ENCODE peak calls at places on chromosomes 13 and 19, in six cellular contexts. M is neuronal stem cell, Z is trophoblast cell, U is H1, A is mesendoderm, W is mesenchymal stem cell. I is an unnamed sample.

GRCh38 chr13:90868321-90868920 is 479.1 kb upstream of the MIR17HG start:
- DNase-seq in M (peak), Z (peak), U (no peak), A (peak), W (peak), I (peak)

GRCh38 chr13:96792736-96793444 is 201.4 kb downstream of the OXGR1 start:
- DNase-seq in M (no peak), Z (no peak), U (no peak), A (no peak), W (no peak), I (no peak)

GRCh38 chr13:33140161-33140560 is 123.9 kb downstream of the KL start:
- DNase-seq in M (no peak), Z (no peak), U (no peak), A (no peak), W (no peak), I (peak)

GRCh38 chr13:105627270-105627669 is 908.2 kb downstream of the EFNB2 start:
- DNase-seq in M (no peak), Z (no peak), U (no peak), A (no peak), W (no peak), I (no peak)

GRCh38 chr13:32323912-32324311 is 8.6 kb downstream of the BRCA2 start:
- DNase-seq in M (no peak), Z (peak), U (no peak), A (no peak), W (peak), I (peak)

GRCh38 chr13:23547000-23547590 is 23.1 kb upstream of the TNFRSF19 start:
- DNase-seq in M (no peak), Z (no peak), U (peak), A (peak), W (peak), I (peak)

GRCh38 chr13:93847162-93847561 is 620.6 kb downstream of the GPC6 start:
- DNase-seq in M (no peak), Z (no peak), U (no peak), A (no peak), W (peak), I (peak)

GRCh38 chr13:94602467-94602866 is 810 bp downstream of the GPR180 start:
- DNase-seq in M (no peak), Z (no peak), U (no peak), A (no peak), W (no peak), I (no peak)

GRCh38 chr13:65725001-65725400 is 1505.1 kb downstream of the PCDH9 start:
- DNase-seq in M (no peak), Z (no peak), U (no peak), A (no peak), W (no peak), I (peak)

GRCh38 chr19:28185646-28186045 is 1027.3 kb downstream of the UQCRFS1 start:
- DNase-seq in M (no peak), Z (no peak), U (no peak), A (peak), W (no peak), I (no peak)

GRCh38 chr13:106262886-106263285 is 272.6 kb downstream of the EFNB2 start:
- DNase-seq in M (no peak), Z (peak), U (no peak), A (no peak), W (no peak), I (no peak)

GRCh38 chr19:17209126-17210036 is 5.8 kb upstream of the USE1 start:
- DNase-seq in M (peak), Z (peak), U (peak), A (peak), W (peak), I (peak)

GRCh38 chr13:30711375-30711774 is 24.0 kb upstream of the ALOX5AP start:
- DNase-seq in M (no peak), Z (no peak), U (no peak), A (no peak), W (peak), I (peak)

GRCh38 chr13:75294110-75294509 is 187.9 kb downstream of the TBC1D4 start:
- DNase-seq in M (no peak), Z (no peak), U (no peak), A (no peak), W (no peak), I (no peak)

GRCh38 chr19:13459351-13459750 is 46.9 kb downstream of the CACNA1A start:
- DNase-seq in M (peak), Z (no peak), U (no peak), A (no peak), W (no peak), I (no peak)

GRCh38 chr19:33459220-33459619 is 62.4 kb downstream of the PEPD start:
- DNase-seq in M (no peak), Z (no peak), U (no peak), A (no peak), W (no peak), I (no peak)

GRCh38 chr19:7119582-7119981 is 50.1 kb downstream of the ZNF557 start:
- DNase-seq in M (no peak), Z (no peak), U (no peak), A (no peak), W (no peak), I (no peak)

GRCh38 chr19:31277516-31277915 is 71.7 kb downstream of the TSHZ3 start:
- DNase-seq in M (no peak), Z (no peak), U (no peak), A (no peak), W (no peak), I (no peak)

GRCh38 chr13:42656136-42656535 is 82.2 kb downstream of the TNFSF11 start:
- DNase-seq in M (peak), Z (peak), U (no peak), A (peak), W (no peak), I (no peak)

GRCh38 chr13:30690282-30691188 is 44.8 kb upstream of the ALOX5AP start:
- DNase-seq in M (no peak), Z (peak), U (no peak), A (peak), W (peak), I (peak)

GRCh38 chr19:39506944-39507714 is 7.8 kb upstream of the SELENOV start:
- DNase-seq in M (peak), Z (peak), U (peak), A (peak), W (peak), I (peak)

GRCh38 chr13:102399791-102400618 is 1.8 kb downstream of the FGF14 start:
- DNase-seq in M (no peak), Z (no peak), U (no peak), A (peak), W (peak), I (no peak)

GRCh38 chr13:89401209-89401810 is 1730.1 kb downstream of the SLITRK5 start:
- DNase-seq in M (no peak), Z (peak), U (no peak), A (peak), W (peak), I (peak)

GRCh38 chr13:106619688-106620555 is 52.0 kb upstream of the ARGLU1 start:
- DNase-seq in M (peak), Z (peak), U (peak), A (peak), W (peak), I (peak)

GRCh38 chr19:16882146-16882545 is 6.7 kb upstream of the F2RL3 start:
- DNase-seq in M (no peak), Z (no peak), U (no peak), A (no peak), W (no peak), I (no peak)

GRCh38 chr13:35881360-35881759 is 249.8 kb downstream of the DCLK1 start:
- DNase-seq in M (no peak), Z (no peak), U (no peak), A (no peak), W (no peak), I (peak)

GRCh38 chr13:99659234-99659633 is 158.0 kb downstream of the TM9SF2 start:
- DNase-seq in M (no peak), Z (no peak), U (no peak), A (peak), W (no peak), I (no peak)

GRCh38 chr19:10500247-10500592 is 2.9 kb downstream of the KEAP1 start:
- DNase-seq in M (no peak), Z (no peak), U (no peak), A (no peak), W (no peak), I (no peak)

GRCh38 chr13:46386996-46387851 is at the start of gene RUBCNL:
- DNase-seq in M (peak), Z (peak), U (no peak), A (peak), W (peak), I (no peak)

GRCh38 chr13:93915269-93915809 is 564.1 kb downstream of the DCT start:
- DNase-seq in M (no peak), Z (no peak), U (no peak), A (no peak), W (peak), I (peak)

GRCh38 chr19:13169769-13170168 is 19.6 kb downstream of the IER2 start:
- DNase-seq in M (no peak), Z (peak), U (no peak), A (no peak), W (peak), I (peak)

GRCh38 chr13:83372786-83373185 is 509.5 kb downstream of the SLITRK1 start:
- DNase-seq in M (no peak), Z (no peak), U (no peak), A (no peak), W (no peak), I (peak)

GRCh38 chr19:10617409-10618121 is 7.8 kb upstream of the SLC44A2 start:
- DNase-seq in M (no peak), Z (peak), U (no peak), A (no peak), W (peak), I (peak)

GRCh38 chr19:3397266-3398022 is 31.1 kb downstream of the NFIC start:
- DNase-seq in M (no peak), Z (no peak), U (no peak), A (no peak), W (peak), I (no peak)

DNA sequence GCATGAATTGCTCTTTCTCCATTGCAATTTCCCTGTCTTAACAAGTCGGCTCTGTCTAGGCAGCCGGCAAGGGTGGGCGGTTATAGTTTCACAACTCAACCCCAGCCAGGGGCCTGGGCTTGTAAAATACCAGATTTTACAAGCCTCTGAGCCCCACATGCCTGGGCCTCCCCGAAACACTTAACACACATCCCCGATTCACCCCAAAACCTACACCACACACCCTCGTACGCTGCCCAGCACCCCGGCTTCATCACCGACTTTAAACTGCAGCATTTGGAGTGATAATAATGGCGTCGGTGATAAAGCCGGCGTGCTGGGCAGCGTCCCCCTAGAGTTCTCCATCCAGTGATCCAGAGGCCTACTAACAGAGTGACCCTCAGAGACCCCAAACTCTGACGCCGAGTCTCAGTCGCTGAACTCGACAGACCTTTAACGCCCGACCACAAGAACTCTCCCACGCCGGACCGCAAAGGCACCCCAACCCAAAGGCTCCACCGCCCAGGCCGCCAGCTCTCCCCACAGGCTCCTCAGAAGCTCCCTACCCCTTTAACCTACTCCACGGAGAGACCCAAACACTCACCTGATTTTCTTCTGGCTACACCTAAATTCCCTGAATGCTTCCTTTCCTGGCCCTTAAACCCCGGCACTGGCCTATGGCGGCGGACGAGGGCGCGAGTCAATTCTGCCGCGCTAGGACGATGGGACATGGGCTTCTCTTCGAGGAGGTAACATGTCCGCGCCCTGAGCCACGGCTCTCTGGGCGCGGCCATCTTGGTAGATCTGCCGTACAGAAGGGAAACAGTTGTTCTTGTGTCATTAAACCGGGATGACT is at the start of gene ZNF649:
- DNase-seq in M (peak), Z (peak), U (peak), A (peak), W (peak), I (peak)
- H2AK5ac ChIP-seq in M (peak), Z (no peak), U (peak), A (no peak), W (no peak), I (peak)

GRCh38 chr19:12065100-12065538 is 588 bp downstream of the ZNF844 start:
- DNase-seq in M (no peak), Z (peak), U (no peak), A (peak), W (peak), I (peak)
- H4K8ac ChIP-seq in M (no peak), Z (peak), U (peak), A (no peak), W (no peak), I (no peak)

GRCh38 chr13:41013834-41014233 is 5.3 kb downstream of the ELF1 start:
- DNase-seq in M (no peak), Z (no peak), U (no peak), A (no peak), W (no peak), I (no peak)
- H3K4me3 ChIP-seq in M (no peak), Z (no peak), U (no peak), A (no peak), W (no peak), I (no peak)

GRCh38 chr19:8659905-8660304 is 29.5 kb downstream of the NFILZ start:
- DNase-seq in M (no peak), Z (no peak), U (no peak), A (no peak), W (no peak), I (no peak)

GRCh38 chr19:8664671-8665057 is 33.9 kb downstream of the ACTL9 start:
- DNase-seq in M (no peak), Z (no peak), U (no peak), A (no peak), W (no peak), I (no peak)

GRCh38 chr19:8665468-8666213 is 33.0 kb downstream of the ACTL9 start:
- DNase-seq in M (no peak), Z (no peak), U (no peak), A (no peak), W (no peak), I (no peak)

GRCh38 chr19:8663920-8664670 is 33.7 kb downstream of the NFILZ start:
- DNase-seq in M (no peak), Z (peak), U (no peak), A (no peak), W (no peak), I (no peak)

GRCh38 chr19:8662263-8662662 is 31.8 kb downstream of the NFILZ start:
- DNase-seq in M (no peak), Z (no peak), U (no peak), A (no peak), W (no peak), I (no peak)
- H2AK5ac ChIP-seq in M (no peak), Z (no peak), U (no peak), A (no peak), W (no peak), I (no peak)

GRCh38 chr19:682678-683320 is 6.6 kb downstream of the FSTL3 start:
- DNase-seq in M (no peak), Z (peak), U (no peak), A (no peak), W (no peak), I (no peak)
- H4K8ac ChIP-seq in M (peak), Z (no peak), U (no peak), A (no peak), W (no peak), I (no peak)

GRCh38 chr19:47564081-47564480 is 8.9 kb downstream of the ZNF541 start:
- DNase-seq in M (no peak), Z (no peak), U (no peak), A (no peak), W (no peak), I (no peak)

GRCh38 chr19:47561440-47562045 is 11.4 kb downstream of the ZNF541 start:
- DNase-seq in M (no peak), Z (no peak), U (no peak), A (no peak), W (peak), I (no peak)

DNA sequence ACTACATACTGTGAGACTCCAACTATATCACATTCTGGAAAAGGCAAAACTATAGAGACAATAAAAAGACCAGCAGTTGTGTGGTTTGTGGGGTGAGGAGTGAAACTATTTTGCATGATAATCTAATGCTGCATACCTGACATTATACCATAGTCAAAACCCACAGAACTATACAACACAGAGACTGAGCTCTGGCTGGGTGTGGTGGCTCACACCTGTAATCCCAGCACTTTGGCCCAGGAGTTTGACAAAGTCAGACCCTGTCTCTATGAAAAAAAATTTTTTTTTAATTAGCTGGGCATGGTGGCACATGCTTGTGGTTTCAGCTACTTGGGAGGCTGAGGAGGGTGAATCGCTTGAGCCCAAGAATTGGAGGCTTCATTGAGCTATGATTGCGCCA is 11.9 kb downstream of the ZNF541 start:
- DNase-seq in M (no peak), Z (no peak), U (no peak), A (no peak), W (no peak), I (no peak)
- H3K4me3 ChIP-seq in M (no peak), Z (no peak), U (no peak), A (no peak), W (no peak), I (no peak)

DNA sequence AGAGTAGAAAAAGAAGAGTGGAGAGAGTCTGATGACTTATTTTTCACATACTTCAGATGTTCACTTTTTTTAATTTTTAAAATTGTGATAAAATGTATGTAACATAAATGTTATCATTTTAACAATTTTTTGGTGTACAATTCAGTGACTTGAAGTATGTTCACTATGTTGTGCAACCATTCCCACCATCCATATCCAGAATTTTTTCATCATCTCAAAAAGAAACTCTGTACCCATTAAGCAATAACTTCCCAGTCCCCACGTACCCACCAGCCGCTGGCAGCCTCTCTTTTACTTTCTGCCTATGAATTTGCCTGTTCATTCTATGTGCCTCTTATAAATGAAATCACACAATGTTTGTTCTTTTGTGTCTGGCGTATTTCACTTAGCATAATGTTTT is 43.3 kb downstream of the SKA3 start:
- DNase-seq in M (no peak), Z (no peak), U (no peak), A (no peak), W (no peak), I (no peak)
- H2AK5ac ChIP-seq in M (no peak), Z (no peak), U (no peak), A (no peak), W (no peak), I (peak)

GRCh38 chr19:36488118-36488815 is 1.1 kb downstream of the ZNF566 start:
- DNase-seq in M (no peak), Z (no peak), U (no peak), A (no peak), W (peak), I (peak)

GRCh38 chr19:36483653-36484052 is 5.7 kb downstream of the ZNF566 start:
- DNase-seq in M (no peak), Z (no peak), U (no peak), A (no peak), W (no peak), I (no peak)

GRCh38 chr19:36489139-36489919 is at the start of gene ZNF566:
- DNase-seq in M (peak), Z (peak), U (peak), A (peak), W (peak), I (peak)

GRCh38 chr19:36489920-36490415 is 607 bp upstream of the ZNF566 start:
- DNase-seq in M (peak), Z (peak), U (peak), A (peak), W (no peak), I (peak)

GRCh38 chr19:36488816-36489138 is 584 bp downstream of the ZNF566 start:
- DNase-seq in M (no peak), Z (no peak), U (no peak), A (no peak), W (no peak), I (no peak)
- H4K8ac ChIP-seq in M (peak), Z (peak), U (peak), A (no peak), W (peak), I (peak)

GRCh38 chr13:50080856-50081105 is 65.5 kb downstream of the KCNRG start:
- DNase-seq in M (peak), Z (no peak), U (no peak), A (no peak), W (no peak), I (peak)

GRCh38 chr13:50079278-50080157 is 64.3 kb downstream of the KCNRG start:
- DNase-seq in M (no peak), Z (no peak), U (no peak), A (no peak), W (no peak), I (no peak)

GRCh38 chr13:50080158-50080855 is 65.1 kb downstream of the KCNRG start:
- DNase-seq in M (peak), Z (peak), U (no peak), A (peak), W (peak), I (peak)

GRCh38 chr13:50081106-50081898 is 66.1 kb downstream of the KCNRG start:
- DNase-seq in M (no peak), Z (peak), U (no peak), A (peak), W (peak), I (no peak)

DNA sequence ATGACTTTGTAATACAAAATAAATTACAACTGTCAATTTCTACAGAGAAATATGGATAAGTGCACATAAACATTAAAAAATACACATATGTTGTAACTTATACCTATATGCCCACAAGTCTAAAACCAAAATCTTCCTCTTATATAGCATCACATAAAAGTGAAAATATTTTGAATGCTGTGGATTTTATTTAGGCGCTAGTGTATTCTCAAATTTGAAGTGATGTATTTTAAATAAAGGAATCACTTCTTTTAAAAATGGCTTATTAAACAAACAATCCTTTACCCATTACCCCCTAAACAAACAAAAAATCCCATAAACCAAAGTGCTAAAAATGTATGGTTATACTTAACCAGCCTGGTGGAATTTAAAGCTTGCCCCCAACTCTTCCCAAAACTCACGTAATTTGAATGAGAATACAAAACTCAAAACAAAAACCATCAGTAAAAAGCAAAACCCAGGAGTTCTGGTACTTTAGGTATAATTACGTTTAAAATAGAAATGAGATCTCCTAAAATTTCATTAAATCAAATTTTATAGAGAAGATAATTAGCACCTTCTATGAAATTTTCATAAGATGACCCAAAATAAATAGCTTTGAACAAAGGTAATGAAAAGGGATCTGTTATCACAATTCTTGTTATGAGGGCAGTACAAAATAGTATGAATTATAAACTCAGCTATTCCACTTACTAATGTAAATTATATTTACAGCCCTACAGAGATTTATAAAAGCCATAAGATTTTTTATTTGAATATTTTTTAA is 63.5 kb downstream of the KCNRG start:
- DNase-seq in M (no peak), Z (no peak), U (no peak), A (no peak), W (no peak), I (no peak)
- H3K4me3 ChIP-seq in M (peak), Z (no peak), U (no peak), A (no peak), W (no peak), I (no peak)